ENCODE peak calls at places on chromosome 3, in nine cellular contexts. U is HCT116; D is dermis blood vessel endothelial cell; P is substantia nigra; E is stimulated activated naive B cell treated with anti-CD40 and anti-IgM and Interleukin-4, amounts not matched to agents 10 μg/mL and 1 μg/mL and 100 μg/mL, for 72 hours; Z is activated naive CD4-positive, alpha-beta T cell; A is dorsolateral prefrontal cortex; O is GM03348; T is uterus. W is an unnamed sample.

GRCh38 chr3:113847664-113848461 is 9.3 kb downstream of the GRAMD1C start:
- DNase-seq in Z (no peak), U (no peak), T (no peak), P (no peak), A (no peak), D (no peak), E (no peak), O (no peak), W (no peak)

GRCh38 chr3:71978150-71978721 is 193.3 kb upstream of the PROK2 start:
- DNase-seq in U (no peak), E (no peak), T (no peak), P (no peak), Z (no peak), O (no peak), A (no peak), D (no peak), W (no peak)

GRCh38 chr3:98900265-98901031 is 1.0 kb downstream of the DCBLD2 start:
- DNase-seq in T (no peak), E (no peak), A (no peak), P (no peak), Z (no peak), D (no peak), O (no peak), U (no peak), W (no peak)

GRCh38 chr3:21995079-21995607 is 244.1 kb upstream of the ZNF385D start:
- DNase-seq in P (no peak), O (no peak), E (no peak), Z (no peak), U (no peak), A (no peak), D (no peak), T (no peak), W (no peak)

GRCh38 chr3:107064445-107065060 is 312.7 kb upstream of the CCDC54 start:
- DNase-seq in U (peak), P (peak), O (peak), T (peak), A (peak), E (peak), Z (peak), D (peak), W (peak)

GRCh38 chr3:45950686-45951600 is 7.7 kb downstream of the CXCR6 start:
- DNase-seq in E (no peak), D (no peak), P (no peak), Z (no peak), A (no peak), U (no peak), O (no peak), T (no peak), W (no peak)

GRCh38 chr3:197408177-197408957 is 110.0 kb upstream of the DLG1 start:
- DNase-seq in U (no peak), A (no peak), O (no peak), Z (no peak), D (no peak), T (no peak), P (no peak), E (no peak), W (no peak)

GRCh38 chr3:139434764-139435291 is 41.5 kb downstream of the RBP2 start:
- DNase-seq in T (no peak), E (no peak), P (no peak), Z (no peak), U (no peak), O (peak), D (no peak), A (no peak), W (peak)

GRCh38 chr3:139745831-139746230 is 68.1 kb upstream of the NMNAT3 start:
- DNase-seq in P (no peak), Z (no peak), D (no peak), A (no peak), U (no peak), O (no peak), T (no peak), E (no peak), W (peak)

GRCh38 chr3:140941090-140941433 is 574 bp upstream of the SLC25A36 start:
- DNase-seq in O (no peak), A (no peak), U (no peak), P (no peak), T (no peak), E (no peak), Z (no peak), D (no peak), W (no peak)

GRCh38 chr3:16427309-16427965 is 86.1 kb downstream of the RFTN1 start:
- DNase-seq in E (no peak), D (peak), T (peak), P (no peak), A (no peak), U (no peak), O (peak), Z (no peak), W (no peak)

GRCh38 chr3:173660645-173661299 is 263.2 kb downstream of the NLGN1 start:
- DNase-seq in A (no peak), P (no peak), T (no peak), E (no peak), D (no peak), O (peak), Z (no peak), U (no peak), W (no peak)

GRCh38 chr3:12507871-12508281 is 23.6 kb downstream of the TSEN2 start:
- DNase-seq in A (no peak), Z (no peak), D (peak), O (peak), T (peak), E (no peak), U (no peak), P (no peak), W (no peak)

GRCh38 chr3:87792532-87793321 is 266.1 kb downstream of the CGGBP1 start:
- DNase-seq in E (no peak), Z (no peak), O (peak), U (no peak), D (no peak), T (no peak), P (no peak), A (no peak), W (no peak)

GRCh38 chr3:49296781-49297420 is 19.9 kb upstream of the C3orf62 start:
- DNase-seq in D (no peak), E (no peak), U (no peak), Z (no peak), P (no peak), O (peak), T (peak), A (no peak), W (no peak)

GRCh38 chr3:152842423-152842822 is 7.5 kb downstream of the P2RY1 start:
- DNase-seq in D (no peak), P (no peak), U (no peak), T (no peak), Z (no peak), A (no peak), E (no peak), O (no peak), W (no peak)

GRCh38 chr3:15519096-15519495 is 2.4 kb downstream of the COLQ start:
- DNase-seq in P (no peak), E (no peak), U (no peak), D (no peak), A (no peak), Z (no peak), T (no peak), O (no peak), W (no peak)

GRCh38 chr3:10964537-10965167 is 27.9 kb upstream of the SLC6A1 start:
- DNase-seq in A (no peak), Z (no peak), U (no peak), P (no peak), D (peak), T (no peak), E (no peak), O (no peak), W (peak)

GRCh38 chr3:195080125-195080524 is 190.8 kb downstream of the XXYLT1 start:
- DNase-seq in O (no peak), P (no peak), E (no peak), A (peak), D (peak), U (no peak), T (no peak), Z (no peak), W (no peak)

GRCh38 chr3:55604414-55604813 is 117.3 kb upstream of the WNT5A start:
- DNase-seq in D (no peak), T (no peak), E (no peak), Z (no peak), P (no peak), A (no peak), U (no peak), O (no peak), W (no peak)

GRCh38 chr3:58429657-58430056 is 4.0 kb downstream of the PDHB start:
- DNase-seq in U (no peak), Z (no peak), T (no peak), O (peak), D (no peak), P (no peak), A (no peak), E (no peak), W (no peak)

GRCh38 chr3:52357151-52358080 is 41.3 kb downstream of the DNAH1 start:
- DNase-seq in U (no peak), E (no peak), O (no peak), D (no peak), P (no peak), A (no peak), T (no peak), Z (no peak), W (no peak)

GRCh38 chr3:120416868-120417267 is 33.9 kb downstream of the FSTL1 start:
- DNase-seq in Z (no peak), T (no peak), O (no peak), A (no peak), D (no peak), E (no peak), P (no peak), U (no peak), W (no peak)